ENCODE peak calls at places on chromosome 21, in ten cellular contexts. One of them, this sample, is unnamed.

GRCh38 chr21:41121785-41122415 is 46.1 kb upstream of the BACE2 start:
- DNase-seq in HuH-7: peak; percentile 56
- DNase-seq in GM03348: peak; percentile 82
- DNase-seq in anterior cingulate cortex: peak; percentile 57
- DNase-seq in pancreas: peak; percentile 91
- DNase-seq in H54: peak; percentile 72
- DNase-seq in stimulated activated effector memory CD8-positive, alpha-beta T cell treated with anti-CD3 and anti-CD28 coated beads, Interleukin-12 subunit alpha, Interleukin-12 subunit beta, amount 100 ng/mL, for 72 hours: peak; percentile 79
- DNase-seq in fibroblast of the conjunctiva: peak; percentile 49
- DNase-seq in choroid plexus epithelial cell: peak; percentile 66
- DNase-seq in hepatic stellate cell: no peak
- DNase-seq in this sample: peak; percentile 81

GRCh38 chr21:40043423-40043822 is 176.2 kb downstream of the PCP4 start:
- DNase-seq in HuH-7: no peak
- DNase-seq in GM03348: no peak
- DNase-seq in anterior cingulate cortex: no peak
- DNase-seq in pancreas: no peak
- DNase-seq in H54: no peak
- DNase-seq in stimulated activated effector memory CD8-positive, alpha-beta T cell treated with anti-CD3 and anti-CD28 coated beads, Interleukin-12 subunit alpha, Interleukin-12 subunit beta, amount 100 ng/mL, for 72 hours: no peak
- DNase-seq in fibroblast of the conjunctiva: no peak
- DNase-seq in choroid plexus epithelial cell: no peak
- DNase-seq in hepatic stellate cell: no peak
- DNase-seq in this sample: no peak

GRCh38 chr21:44497641-44498243 is 42.3 kb downstream of the KRTAP10-1 start:
- DNase-seq in HuH-7: no peak
- DNase-seq in GM03348: no peak
- DNase-seq in anterior cingulate cortex: no peak
- DNase-seq in pancreas: no peak
- DNase-seq in H54: no peak
- DNase-seq in stimulated activated effector memory CD8-positive, alpha-beta T cell treated with anti-CD3 and anti-CD28 coated beads, Interleukin-12 subunit alpha, Interleukin-12 subunit beta, amount 100 ng/mL, for 72 hours: no peak
- DNase-seq in fibroblast of the conjunctiva: no peak
- DNase-seq in choroid plexus epithelial cell: no peak
- DNase-seq in hepatic stellate cell: no peak
- DNase-seq in this sample: no peak

GRCh38 chr21:42850866-42851391 is 28.4 kb downstream of the WDR4 start:
- DNase-seq in HuH-7: peak; percentile 72
- DNase-seq in GM03348: peak; percentile 42
- DNase-seq in anterior cingulate cortex: no peak
- DNase-seq in pancreas: no peak
- DNase-seq in H54: peak; percentile 67
- DNase-seq in stimulated activated effector memory CD8-positive, alpha-beta T cell treated with anti-CD3 and anti-CD28 coated beads, Interleukin-12 subunit alpha, Interleukin-12 subunit beta, amount 100 ng/mL, for 72 hours: no peak
- DNase-seq in fibroblast of the conjunctiva: no peak
- DNase-seq in choroid plexus epithelial cell: peak; percentile 26
- DNase-seq in hepatic stellate cell: peak; percentile 30
- DNase-seq in this sample: no peak

GRCh38 chr21:42403611-42404231 is at the start of gene UBASH3A:
- DNase-seq in HuH-7: no peak
- DNase-seq in GM03348: no peak
- DNase-seq in anterior cingulate cortex: no peak
- DNase-seq in pancreas: no peak
- DNase-seq in H54: no peak
- DNase-seq in stimulated activated effector memory CD8-positive, alpha-beta T cell treated with anti-CD3 and anti-CD28 coated beads, Interleukin-12 subunit alpha, Interleukin-12 subunit beta, amount 100 ng/mL, for 72 hours: peak; percentile 74
- DNase-seq in fibroblast of the conjunctiva: no peak
- DNase-seq in choroid plexus epithelial cell: peak; percentile 5
- DNase-seq in hepatic stellate cell: no peak
- DNase-seq in this sample: no peak

GRCh38 chr21:33848252-33848953 is 67.2 kb downstream of the ATP5PO start:
- DNase-seq in HuH-7: no peak
- DNase-seq in GM03348: no peak
- DNase-seq in anterior cingulate cortex: no peak
- DNase-seq in pancreas: no peak
- DNase-seq in H54: no peak
- DNase-seq in stimulated activated effector memory CD8-positive, alpha-beta T cell treated with anti-CD3 and anti-CD28 coated beads, Interleukin-12 subunit alpha, Interleukin-12 subunit beta, amount 100 ng/mL, for 72 hours: no peak
- DNase-seq in fibroblast of the conjunctiva: no peak
- DNase-seq in choroid plexus epithelial cell: no peak
- DNase-seq in hepatic stellate cell: no peak
- DNase-seq in this sample: no peak

GRCh38 chr21:39313457-39314154 is at the start of gene BRWD1:
- DNase-seq in HuH-7: peak; percentile 77
- DNase-seq in GM03348: peak; percentile 89
- DNase-seq in anterior cingulate cortex: peak; percentile 78
- DNase-seq in pancreas: peak; percentile 81
- DNase-seq in H54: peak; percentile 82
- DNase-seq in stimulated activated effector memory CD8-positive, alpha-beta T cell treated with anti-CD3 and anti-CD28 coated beads, Interleukin-12 subunit alpha, Interleukin-12 subunit beta, amount 100 ng/mL, for 72 hours: peak; percentile 90
- DNase-seq in fibroblast of the conjunctiva: peak; percentile 45
- DNase-seq in choroid plexus epithelial cell: peak; percentile 87
- DNase-seq in hepatic stellate cell: peak; percentile 85
- DNase-seq in this sample: peak; percentile 92

GRCh38 chr21:44681861-44682579 is at the start of gene KRTAP12-1:
- DNase-seq in HuH-7: no peak
- DNase-seq in GM03348: no peak
- DNase-seq in anterior cingulate cortex: no peak
- DNase-seq in pancreas: no peak
- DNase-seq in H54: no peak
- DNase-seq in stimulated activated effector memory CD8-positive, alpha-beta T cell treated with anti-CD3 and anti-CD28 coated beads, Interleukin-12 subunit alpha, Interleukin-12 subunit beta, amount 100 ng/mL, for 72 hours: peak; percentile 28
- DNase-seq in fibroblast of the conjunctiva: no peak
- DNase-seq in choroid plexus epithelial cell: no peak
- DNase-seq in hepatic stellate cell: no peak
- DNase-seq in this sample: no peak

GRCh38 chr21:42524341-42525227 is 10.9 kb downstream of the SLC37A1 start:
- DNase-seq in HuH-7: peak; percentile 40
- DNase-seq in GM03348: no peak
- DNase-seq in anterior cingulate cortex: peak; percentile 60
- DNase-seq in pancreas: peak; percentile 45
- DNase-seq in H54: no peak
- DNase-seq in stimulated activated effector memory CD8-positive, alpha-beta T cell treated with anti-CD3 and anti-CD28 coated beads, Interleukin-12 subunit alpha, Interleukin-12 subunit beta, amount 100 ng/mL, for 72 hours: no peak
- DNase-seq in fibroblast of the conjunctiva: peak; percentile 57
- DNase-seq in choroid plexus epithelial cell: peak; percentile 70
- DNase-seq in hepatic stellate cell: peak; percentile 45
- DNase-seq in this sample: no peak